ENCODE peak calls at places on chromosome 3, in nine cellular contexts. E is pons; H is nephron progenitor cell; V is B cell; T is effector memory CD4-positive, alpha-beta T cell; L is GM12892; O is astrocyte of the spinal cord; R is GM12878; W is H4. J is an unnamed sample.

GRCh38 chr3:155683321-155683720 is 61.5 kb downstream of the PLCH1 start:
- DNase-seq in E (no peak), H (no peak), V (no peak), T (no peak), L (no peak), O (no peak), R (no peak), W (no peak), J (no peak)

GRCh38 chr3:25300141-25300540 is 127.9 kb upstream of the RARB start:
- DNase-seq in E (no peak), H (no peak), V (no peak), T (no peak), L (no peak), O (no peak), R (no peak), W (no peak), J (no peak)

GRCh38 chr3:16448691-16449090 is 64.8 kb downstream of the RFTN1 start:
- DNase-seq in E (peak), H (no peak), V (no peak), T (no peak), L (no peak), O (peak), R (no peak), W (peak), J (peak)

GRCh38 chr3:127524300-127524896 is 66.1 kb downstream of the TPRA1 start:
- DNase-seq in E (no peak), H (no peak), V (no peak), T (no peak), L (no peak), O (no peak), R (no peak), W (no peak), J (no peak)

GRCh38 chr3:187473778-187474406 is 105.7 kb downstream of the RTP4 start:
- DNase-seq in E (no peak), H (no peak), V (no peak), T (no peak), L (no peak), O (peak), R (no peak), W (no peak), J (peak)

GRCh38 chr3:132509506-132509905 is 87.6 kb upstream of the ACKR4 start:
- DNase-seq in E (no peak), H (no peak), V (no peak), T (no peak), L (no peak), O (no peak), R (no peak), W (no peak), J (no peak)

GRCh38 chr3:57555316-57555715 is 758 bp upstream of the PDE12 start:
- DNase-seq in E (no peak), H (no peak), V (no peak), T (no peak), L (no peak), O (no peak), R (no peak), W (no peak), J (no peak)

GRCh38 chr3:18234717-18235335 is 190.3 kb downstream of the SATB1 start:
- DNase-seq in E (no peak), H (no peak), V (no peak), T (no peak), L (no peak), O (peak), R (no peak), W (no peak), J (no peak)

GRCh38 chr3:36484386-36484785 is 104.1 kb downstream of the STAC start:
- DNase-seq in E (no peak), H (no peak), V (no peak), T (no peak), L (no peak), O (peak), R (no peak), W (peak), J (peak)

J was measured in MCF 10A.